ENCODE peak calls at places on chromosomes 2 and 18, in seven cellular contexts. V is AG20443; X is tibial artery; P is nephron progenitor cell; Q is Calu3; A is putamen; K is activated naive CD8-positive, alpha-beta T cell treated with anti-CD3 and anti-CD28 coated beads, Interleukin-2, amount 50 U/mL, for 24 hours. H is an unnamed sample.

GRCh38 chr2:234003972-234004617 is 46.4 kb upstream of the SPP2 start:
- DNase-seq in P (no peak), A (no peak), V (peak), X (no peak), K (peak), Q (peak), H (no peak)

GRCh38 chr2:238290079-238290478 is 1.7 kb upstream of the PER2 start:
- DNase-seq in A (peak), X (peak), Q (peak), P (peak), V (no peak), K (peak), H (peak)

GRCh38 chr2:181917378-181917735 is 25.8 kb downstream of the ITPRID2 start:
- DNase-seq in P (no peak), A (no peak), K (no peak), X (no peak), Q (no peak), V (no peak), H (no peak)

GRCh38 chr2:25268136-25268535 is 73.6 kb downstream of the DNMT3A start:
- DNase-seq in Q (no peak), A (no peak), P (no peak), X (no peak), V (no peak), K (no peak), H (no peak)

GRCh38 chr18:79714531-79715240 is 35.1 kb downstream of the CTDP1 start:
- DNase-seq in Q (no peak), K (no peak), X (no peak), V (no peak), A (no peak), P (no peak), H (no peak)

GRCh38 chr2:1799174-1799573 is 54.9 kb upstream of the PXDN start:
- DNase-seq in P (no peak), V (no peak), X (no peak), A (peak), K (no peak), Q (no peak), H (no peak)

GRCh38 chr2:62118160-62118559 is 77.8 kb upstream of the B3GNT2 start:
- DNase-seq in X (no peak), K (no peak), Q (no peak), V (no peak), A (peak), P (no peak), H (no peak)

GRCh38 chr2:204407209-204408070 is 137.8 kb upstream of the PARD3B start:
- DNase-seq in X (no peak), Q (no peak), P (no peak), V (no peak), A (no peak), K (no peak), H (no peak)

GRCh38 chr2:44169155-44169898 is 652 bp downstream of the PPM1B start:
- DNase-seq in X (no peak), Q (peak), V (peak), P (peak), K (no peak), A (peak), H (peak)

GRCh38 chr2:70994055-70994444 is 623 bp downstream of the TEX261 start:
- DNase-seq in A (no peak), V (peak), P (peak), X (no peak), Q (no peak), K (peak), H (no peak)

GRCh38 chr2:68751397-68752339 is 17.1 kb downstream of the ARHGAP25 start:
- DNase-seq in K (peak), V (peak), Q (peak), A (peak), P (peak), X (peak), H (peak)

GRCh38 chr2:38154395-38154794 is 78.4 kb upstream of the CYP1B1 start:
- DNase-seq in Q (no peak), V (no peak), A (no peak), K (no peak), X (no peak), P (no peak), H (no peak)